ENCODE peak calls at places on chromosome 2, in four cellular contexts. T is hepatocyte, U is globus pallidus, P is H54. Y is an unnamed sample.

GRCh38 chr2:86193901-86194567 is 1.2 kb downstream of the IMMT start:
- DNase-seq in U (no peak), P (no peak), T (peak; percentile 34), Y (no peak)

GRCh38 chr2:120508581-120509041 is 162.7 kb downstream of the INHBB start:
- DNase-seq in T (no peak), U (no peak), P (peak; percentile 43), Y (no peak)

GRCh38 chr2:190582761-190583506 is 48.4 kb upstream of the NEMP2 start:
- DNase-seq in T (no peak), P (no peak), U (peak; percentile 72), Y (no peak)

GRCh38 chr2:30359644-30360167 is 87.3 kb upstream of the LCLAT1 start:
- DNase-seq in P (no peak), U (peak; percentile 4), T (peak; percentile 71), Y (no peak)

GRCh38 chr2:212725180-212725579 is 186.6 kb upstream of the ERBB4 start:
- DNase-seq in P (no peak), T (no peak), U (no peak), Y (no peak)

GRCh38 chr2:235500761-235501662 is 7.2 kb downstream of the AGAP1 start:
- DNase-seq in T (no peak), P (peak; percentile 88), U (no peak), Y (no peak)

GRCh38 chr2:117170897-117171296 is 643.6 kb upstream of the DDX18 start:
- DNase-seq in U (no peak), P (no peak), T (no peak), Y (no peak)

GRCh38 chr2:204538179-204539009 is 6.9 kb upstream of the PARD3B start:
- DNase-seq in U (no peak), T (peak; percentile 28), P (no peak), Y (no peak)